ENCODE peak calls at places on chromosomes 7 and 10, in four cellular contexts. One of them, this sample, is unnamed.

GRCh38 chr7:46058424-46058823 is 137.4 kb upstream of the IGFBP3 start:
- DNase-seq in RPMI7951: peak; percentile 83
- DNase-seq in RWPE1: peak; percentile 30
- DNase-seq in NCI-H2081: no peak
- DNase-seq in this sample: no peak

GRCh38 chr7:129465080-129465479 is 30.8 kb downstream of the STRIP2 start:
- DNase-seq in RPMI7951: no peak
- DNase-seq in RWPE1: no peak
- DNase-seq in NCI-H2081: no peak
- DNase-seq in this sample: no peak

GRCh38 chr10:100962346-100963080 is 6.8 kb upstream of the SEMA4G start:
- DNase-seq in RPMI7951: no peak
- DNase-seq in RWPE1: no peak
- DNase-seq in NCI-H2081: no peak
- DNase-seq in this sample: no peak

GRCh38 chr10:70355234-70356021 is 27.0 kb downstream of the LRRC20 start:
- DNase-seq in RPMI7951: no peak
- DNase-seq in RWPE1: no peak
- DNase-seq in NCI-H2081: no peak
- DNase-seq in this sample: no peak

GRCh38 chr7:102089175-102090098 is 197.2 kb upstream of the SH2B2 start:
- DNase-seq in RPMI7951: no peak
- DNase-seq in RWPE1: no peak
- DNase-seq in NCI-H2081: no peak
- DNase-seq in this sample: peak; percentile 20

GRCh38 chr7:22587322-22587721 is 87.3 kb upstream of the STEAP1B start:
- DNase-seq in RPMI7951: peak; percentile 61
- DNase-seq in RWPE1: no peak
- DNase-seq in NCI-H2081: no peak
- DNase-seq in this sample: no peak

GRCh38 chr10:5502903-5503835 is 3.8 kb upstream of the CALML5 start:
- DNase-seq in RPMI7951: no peak
- DNase-seq in RWPE1: peak; percentile 40
- DNase-seq in NCI-H2081: no peak
- DNase-seq in this sample: no peak

GRCh38 chr7:158482460-158482859 is 105.2 kb downstream of the PTPRN2 start:
- DNase-seq in RPMI7951: no peak
- DNase-seq in RWPE1: no peak
- DNase-seq in NCI-H2081: no peak
- DNase-seq in this sample: no peak

GRCh38 chr7:5629941-5630340 is 151.5 kb downstream of the RNF216 start:
- DNase-seq in RPMI7951: peak; percentile 85
- DNase-seq in RWPE1: peak; percentile 79
- DNase-seq in NCI-H2081: no peak
- DNase-seq in this sample: no peak

GRCh38 chr10:124001391-124002260 is 91.8 kb downstream of the CHST15 start:
- DNase-seq in RPMI7951: peak; percentile 36
- DNase-seq in RWPE1: no peak
- DNase-seq in NCI-H2081: no peak
- DNase-seq in this sample: no peak

GRCh38 chr7:33495207-33495606 is 365.8 kb downstream of the BBS9 start:
- DNase-seq in RPMI7951: peak; percentile 50
- DNase-seq in RWPE1: no peak
- DNase-seq in NCI-H2081: no peak
- DNase-seq in this sample: no peak

GRCh38 chr7:46791180-46791579 is 790.7 kb downstream of the TNS3 start:
- DNase-seq in RPMI7951: peak; percentile 73
- DNase-seq in RWPE1: no peak
- DNase-seq in NCI-H2081: no peak
- DNase-seq in this sample: peak; percentile 100

GRCh38 chr10:21860718-21861117 is 142.8 kb downstream of the DNAJC1 start:
- DNase-seq in RPMI7951: peak; percentile 30
- DNase-seq in RWPE1: no peak
- DNase-seq in NCI-H2081: no peak
- DNase-seq in this sample: no peak

GRCh38 chr7:85851571-85852193 is 664.8 kb upstream of the SEMA3D start:
- DNase-seq in RPMI7951: peak; percentile 7
- DNase-seq in RWPE1: peak; percentile 11
- DNase-seq in NCI-H2081: peak; percentile 59
- DNase-seq in this sample: peak; percentile 66

GRCh38 chr7:1716263-1717094 is 46.4 kb downstream of the ELFN1 start:
- DNase-seq in RPMI7951: peak; percentile 39
- DNase-seq in RWPE1: peak; percentile 52
- DNase-seq in NCI-H2081: no peak
- DNase-seq in this sample: no peak

GRCh38 chr10:129622736-129623135 is 155.7 kb downstream of the MGMT start:
- DNase-seq in RPMI7951: no peak
- DNase-seq in RWPE1: no peak
- DNase-seq in NCI-H2081: no peak
- DNase-seq in this sample: no peak

GRCh38 chr7:90594791-90595317 is 1.3 kb upstream of the CDK14 start:
- DNase-seq in RPMI7951: peak; percentile 73
- DNase-seq in RWPE1: peak; percentile 85
- DNase-seq in NCI-H2081: peak; percentile 51
- DNase-seq in this sample: no peak

GRCh38 chr7:82609746-82610145 is 166.2 kb upstream of the CACNA2D1 start:
- DNase-seq in RPMI7951: no peak
- DNase-seq in RWPE1: no peak
- DNase-seq in NCI-H2081: no peak
- DNase-seq in this sample: no peak

GRCh38 chr7:134432296-134433152 is 26.4 kb downstream of the AKR1B1 start:
- DNase-seq in RPMI7951: peak; percentile 96
- DNase-seq in RWPE1: peak; percentile 89
- DNase-seq in NCI-H2081: peak; percentile 93
- DNase-seq in this sample: peak; percentile 99

GRCh38 chr10:132829403-132829802 is 43.5 kb upstream of the NKX6-2 start:
- DNase-seq in RPMI7951: no peak
- DNase-seq in RWPE1: no peak
- DNase-seq in NCI-H2081: no peak
- DNase-seq in this sample: no peak